ENCODE peak calls at places on chromosomes 12 and 14, in four cellular contexts. One of them, this sample, is unnamed.

GRCh38 chr14:22502551-22502950 is 86.5 kb downstream of the DAD1 start:
- DNase-seq in aorta: no peak
- DNase-seq in GM23248: no peak
- DNase-seq in kidney: no peak
- DNase-seq in this sample: no peak

GRCh38 chr14:30242742-30243141 is 315.1 kb upstream of the PRKD1 start:
- DNase-seq in aorta: no peak
- DNase-seq in GM23248: no peak
- DNase-seq in kidney: no peak
- DNase-seq in this sample: no peak

GRCh38 chr14:30874999-30875787 is 834 bp downstream of the COCH start:
- DNase-seq in aorta: no peak
- DNase-seq in GM23248: peak; percentile 10
- DNase-seq in kidney: peak; percentile 74
- DNase-seq in this sample: no peak

GRCh38 chr12:115411121-115411520 is 727.1 kb upstream of the TBX3 start:
- DNase-seq in aorta: no peak
- DNase-seq in GM23248: no peak
- DNase-seq in kidney: no peak
- DNase-seq in this sample: no peak

GRCh38 chr14:56760164-56760914 is 49.9 kb downstream of the OTX2 start:
- DNase-seq in aorta: no peak
- DNase-seq in GM23248: no peak
- DNase-seq in kidney: no peak
- DNase-seq in this sample: no peak

GRCh38 chr12:93908846-93909592 is 231.8 kb downstream of the CRADD start:
- DNase-seq in aorta: peak; percentile 56
- DNase-seq in GM23248: peak; percentile 79
- DNase-seq in kidney: no peak
- DNase-seq in this sample: no peak

GRCh38 chr14:90654831-90655276 is 161.4 kb downstream of the TTC7B start:
- DNase-seq in aorta: no peak
- DNase-seq in GM23248: peak; percentile 30
- DNase-seq in kidney: no peak
- DNase-seq in this sample: no peak

GRCh38 chr12:21607701-21608100 is 3.1 kb upstream of the GYS2 start:
- DNase-seq in aorta: no peak
- DNase-seq in GM23248: peak; percentile 33
- DNase-seq in kidney: no peak
- DNase-seq in this sample: no peak

GRCh38 chr12:51836012-51836832 is 12.3 kb downstream of the FIGNL2 start:
- DNase-seq in aorta: no peak
- DNase-seq in GM23248: peak; percentile 40
- DNase-seq in kidney: no peak
- DNase-seq in this sample: no peak

DNA sequence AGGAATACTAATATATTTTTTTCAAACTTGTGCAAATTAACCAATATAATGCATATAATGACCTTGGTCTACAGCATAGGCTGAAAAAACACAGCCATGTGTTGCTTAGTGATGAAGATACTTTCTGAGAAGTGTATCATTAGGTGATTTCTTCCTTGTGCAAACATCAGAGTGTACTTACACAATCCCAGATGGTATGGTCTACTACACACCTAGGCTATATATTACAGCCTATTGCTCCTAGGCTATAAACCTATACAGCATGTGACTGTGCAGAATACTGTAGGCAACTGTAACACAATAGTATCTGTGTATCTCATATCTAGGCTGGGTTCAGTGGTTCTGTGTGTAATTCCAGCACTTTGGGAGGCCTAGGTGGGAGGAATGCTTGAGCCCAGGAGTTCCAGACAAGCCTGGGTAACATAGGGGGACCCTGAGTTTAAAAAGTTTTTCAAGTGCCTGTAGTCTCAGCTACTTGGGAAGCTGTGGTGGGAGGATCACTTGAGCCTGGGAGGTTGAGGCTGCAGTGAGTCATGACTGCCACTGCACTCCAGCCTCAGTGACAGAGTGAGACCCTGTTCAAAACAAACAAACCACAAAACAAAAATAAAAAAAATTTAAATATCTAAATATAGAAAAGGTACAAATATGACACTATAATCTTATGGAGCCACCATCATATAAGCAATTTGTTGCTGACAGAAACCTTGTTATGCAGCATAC is 66.7 kb downstream of the GRIP1 start:
- DNase-seq in aorta: no peak
- DNase-seq in GM23248: no peak
- DNase-seq in kidney: no peak
- DNase-seq in this sample: no peak
- H3K27ac ChIP-seq in aorta: no peak overlapping the region
- H3K27ac ChIP-seq in GM23248: no peak overlapping the region
- H3K27ac ChIP-seq in kidney: no peak overlapping the region
- H3K27ac ChIP-seq in this sample: no peak overlapping the region

DNA sequence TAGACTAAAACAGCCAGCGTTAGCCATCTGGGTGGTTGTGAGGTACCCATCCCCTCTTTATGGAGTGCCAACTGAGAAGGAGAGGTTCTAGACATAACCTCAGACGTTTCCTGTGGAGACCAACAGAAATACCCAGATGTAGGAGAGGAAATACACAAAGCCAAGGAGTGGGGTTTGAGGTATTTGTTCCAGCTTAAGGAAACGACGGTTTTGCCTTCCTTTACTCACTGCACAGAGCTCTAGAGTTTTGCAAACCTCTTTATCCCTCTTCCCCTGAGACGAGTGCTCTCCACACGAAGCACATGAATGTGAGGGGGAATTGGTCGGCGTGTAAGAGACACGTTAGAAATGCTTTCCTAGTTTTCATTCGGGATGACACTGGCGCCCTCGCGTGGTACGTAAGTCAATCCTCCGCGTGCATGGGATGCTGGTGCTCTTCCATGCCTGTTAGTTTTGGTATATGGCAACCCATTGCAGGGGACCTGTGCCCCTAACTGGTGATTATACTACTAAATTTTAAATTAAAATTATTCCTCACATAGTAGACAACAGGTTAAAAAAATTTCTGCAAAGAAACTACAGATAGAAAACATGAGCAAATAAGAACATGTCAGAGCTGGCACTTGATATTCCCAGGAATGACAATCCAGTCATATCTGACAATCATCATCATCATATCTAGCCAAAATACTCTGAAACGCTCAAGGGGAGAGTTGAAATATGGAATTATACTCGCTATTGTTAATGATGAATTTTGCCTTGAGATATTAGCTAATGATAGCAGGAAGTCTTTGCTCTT is 121.7 kb downstream of the PPM1H start:
- DNase-seq in aorta: peak; percentile 79
- DNase-seq in GM23248: peak; percentile 88
- DNase-seq in kidney: peak; percentile 77
- DNase-seq in this sample: peak; percentile 77
- H3K4me3 ChIP-seq in aorta: no peak overlapping the region
- H3K4me3 ChIP-seq in GM23248: peak overlapping the region; percentile 61
- H3K4me3 ChIP-seq in kidney: no peak overlapping the region
- H3K4me3 ChIP-seq in this sample: peak overlapping the region; percentile 25

DNA sequence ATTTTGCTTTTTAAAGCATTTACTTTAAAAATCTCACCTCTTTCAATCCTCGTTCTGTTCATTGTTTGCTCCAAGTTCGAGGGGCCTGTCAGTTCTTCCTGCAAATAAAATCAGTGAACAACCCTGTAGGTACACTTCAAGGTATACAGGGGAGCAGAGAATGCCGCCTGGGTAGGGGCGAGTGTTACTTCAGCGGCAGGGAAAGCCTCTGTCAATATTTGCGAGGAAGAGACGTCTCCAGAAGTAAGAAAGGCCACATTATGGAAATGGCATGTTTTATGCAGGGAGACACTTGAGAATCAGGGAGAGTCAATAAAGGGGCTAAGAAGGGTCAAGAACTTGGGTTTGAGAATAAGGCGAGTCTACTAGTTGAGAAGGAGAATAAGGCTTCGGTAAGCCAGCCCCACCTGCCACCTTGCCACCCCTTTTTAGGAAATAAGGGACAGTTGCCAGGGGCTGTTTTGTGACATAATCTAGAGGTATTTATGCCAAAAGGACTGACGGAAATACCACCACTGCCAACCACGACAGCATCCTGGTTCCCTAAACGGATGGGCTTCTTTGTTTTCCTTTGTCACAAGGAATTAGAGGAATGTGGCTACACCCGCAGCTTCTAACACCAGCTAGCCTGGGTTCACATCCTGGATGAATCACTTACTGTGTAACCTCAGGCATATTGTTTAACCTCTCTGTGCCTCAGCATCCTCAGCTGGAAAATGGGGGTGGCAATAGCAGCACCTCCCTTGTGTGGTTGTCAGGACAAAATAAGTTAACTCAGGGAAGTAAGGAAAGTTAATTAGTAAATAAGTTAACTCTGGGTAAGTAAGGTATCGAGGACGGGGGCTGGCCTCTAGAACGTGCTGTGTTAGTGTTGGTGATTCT is 67.7 kb downstream of the EID3 start:
- DNase-seq in aorta: no peak
- DNase-seq in GM23248: peak; percentile 52
- DNase-seq in kidney: no peak
- DNase-seq in this sample: no peak
- H3K27ac ChIP-seq in aorta: no peak overlapping the region
- H3K27ac ChIP-seq in GM23248: no peak overlapping the region
- H3K27ac ChIP-seq in kidney: no peak overlapping the region
- H3K27ac ChIP-seq in this sample: no peak overlapping the region

DNA sequence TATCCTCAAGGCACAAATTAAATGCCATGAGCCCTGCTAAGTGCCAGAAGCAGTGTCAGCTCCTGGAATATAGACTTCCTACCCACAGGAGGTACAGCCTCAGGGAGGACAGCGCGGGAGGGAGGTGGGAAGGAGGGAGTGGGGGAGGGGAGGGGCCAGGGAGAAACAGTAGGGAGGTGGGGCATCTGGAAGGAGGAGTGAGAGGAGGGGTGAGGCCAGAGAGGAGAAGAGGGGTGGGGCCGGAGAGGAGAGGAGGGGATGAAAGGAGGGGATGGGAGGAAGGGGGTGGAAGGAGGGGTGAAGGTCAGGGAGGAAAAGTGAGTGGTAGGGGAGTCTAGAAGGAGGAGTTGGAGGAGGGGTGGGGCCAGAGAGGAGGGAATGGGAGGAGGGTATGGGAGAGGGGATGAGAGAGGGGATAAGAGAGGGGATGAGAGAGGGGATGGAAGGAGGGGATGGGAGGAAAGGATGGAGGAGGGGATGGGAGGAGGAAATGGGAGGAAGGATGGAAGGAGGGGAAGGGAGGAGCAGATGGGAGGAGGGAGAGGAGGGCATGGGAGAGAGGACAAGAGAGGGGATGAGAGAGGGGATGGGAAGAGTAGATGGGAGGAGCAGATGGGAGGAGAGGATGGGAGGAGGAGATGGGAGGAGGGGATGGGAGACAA is 9.2 kb upstream of the CCDC197 start:
- DNase-seq in aorta: no peak
- DNase-seq in GM23248: no peak
- DNase-seq in kidney: no peak
- DNase-seq in this sample: no peak
- H3K4me3 ChIP-seq in aorta: no peak overlapping the region
- H3K4me3 ChIP-seq in GM23248: no peak overlapping the region
- H3K4me3 ChIP-seq in kidney: no peak overlapping the region
- H3K4me3 ChIP-seq in this sample: no peak overlapping the region

DNA sequence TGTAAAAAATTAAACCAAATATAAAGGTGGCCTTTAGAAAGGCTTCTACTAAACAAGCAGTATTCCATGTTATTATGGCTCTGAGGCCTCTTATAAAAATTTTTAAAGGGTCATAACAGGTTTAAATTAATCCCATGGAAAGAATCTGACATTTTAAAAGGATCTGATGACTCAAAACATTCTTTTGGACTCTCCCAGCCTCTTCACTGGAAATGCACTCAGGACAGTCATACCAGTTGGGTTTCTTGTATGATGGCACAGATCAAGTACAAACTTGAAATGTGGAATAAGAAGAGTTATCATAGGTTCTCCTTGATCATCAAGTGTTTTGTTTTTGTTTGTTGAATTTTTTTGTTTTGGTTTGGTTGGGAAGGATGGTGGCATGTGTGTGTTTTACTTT is 50.8 kb downstream of the PPP2R5E start:
- DNase-seq in aorta: no peak
- DNase-seq in GM23248: peak; percentile 86
- DNase-seq in kidney: no peak
- DNase-seq in this sample: no peak
- H3K27ac ChIP-seq in aorta: no peak overlapping the region
- H3K27ac ChIP-seq in GM23248: peak overlapping the region; percentile 73
- H3K27ac ChIP-seq in kidney: no peak overlapping the region
- H3K27ac ChIP-seq in this sample: no peak overlapping the region

GRCh38 chr12:10633541-10633940 is 20.1 kb upstream of the MAGOHB start:
- DNase-seq in aorta: no peak
- DNase-seq in GM23248: no peak
- DNase-seq in kidney: no peak
- DNase-seq in this sample: no peak

GRCh38 chr12:10634427-10634826 is 21.0 kb upstream of the MAGOHB start:
- DNase-seq in aorta: no peak
- DNase-seq in GM23248: peak; percentile 80
- DNase-seq in kidney: no peak
- DNase-seq in this sample: no peak

GRCh38 chr12:10638728-10639127 is 25.3 kb upstream of the MAGOHB start:
- DNase-seq in aorta: no peak
- DNase-seq in GM23248: no peak
- DNase-seq in kidney: no peak
- DNase-seq in this sample: no peak

GRCh38 chr12:10636611-10637010 is 23.2 kb upstream of the MAGOHB start:
- DNase-seq in aorta: no peak
- DNase-seq in GM23248: no peak
- DNase-seq in kidney: no peak
- DNase-seq in this sample: no peak

GRCh38 chr12:10636124-10636523 is 22.7 kb upstream of the MAGOHB start:
- DNase-seq in aorta: no peak
- DNase-seq in GM23248: no peak
- DNase-seq in kidney: no peak
- DNase-seq in this sample: no peak
- H3K4me3 ChIP-seq in aorta: no peak overlapping the region
- H3K4me3 ChIP-seq in GM23248: no peak overlapping the region
- H3K4me3 ChIP-seq in kidney: no peak overlapping the region
- H3K4me3 ChIP-seq in this sample: no peak overlapping the region

GRCh38 chr14:51535443-51536044 is 116.2 kb upstream of the FRMD6 start:
- DNase-seq in aorta: no peak
- DNase-seq in GM23248: no peak
- DNase-seq in kidney: no peak
- DNase-seq in this sample: no peak

GRCh38 chr14:51539571-51540037 is 112.1 kb upstream of the FRMD6 start:
- DNase-seq in aorta: no peak
- DNase-seq in GM23248: peak; percentile 87
- DNase-seq in kidney: no peak
- DNase-seq in this sample: no peak

GRCh38 chr14:51540364-51540763 is 111.3 kb upstream of the FRMD6 start:
- DNase-seq in aorta: no peak
- DNase-seq in GM23248: peak; percentile 77
- DNase-seq in kidney: no peak
- DNase-seq in this sample: no peak

GRCh38 chr14:51534623-51535022 is 117.1 kb upstream of the FRMD6 start:
- DNase-seq in aorta: no peak
- DNase-seq in GM23248: no peak
- DNase-seq in kidney: no peak
- DNase-seq in this sample: no peak

GRCh38 chr14:51538973-51539372 is 112.7 kb upstream of the FRMD6 start:
- DNase-seq in aorta: no peak
- DNase-seq in GM23248: no peak
- DNase-seq in kidney: no peak
- DNase-seq in this sample: no peak
- H3K27ac ChIP-seq in aorta: no peak overlapping the region
- H3K27ac ChIP-seq in GM23248: peak overlapping the region; percentile 81
- H3K27ac ChIP-seq in kidney: no peak overlapping the region
- H3K27ac ChIP-seq in this sample: no peak overlapping the region